ENCODE peak calls at places on chromosomes 6 and 20, in nine cellular contexts. J, G, T, K, X, N, Y, E and V are unnamed samples.

GRCh38 chr20:53975761-53976160 is 94.6 kb downstream of the BCAS1 start:
- DNase-seq in J (no peak), G (no peak), T (no peak), K (no peak), X (no peak), N (no peak), Y (no peak), E (no peak), V (no peak)

GRCh38 chr20:54019585-54019984 is 50.8 kb downstream of the BCAS1 start:
- DNase-seq in J (no peak), G (no peak), T (no peak), K (no peak), X (no peak), N (no peak), Y (no peak), E (no peak), V (no peak)

GRCh38 chr6:169881976-169882375 is 130.6 kb downstream of the ERMARD start:
- DNase-seq in J (no peak), G (no peak), T (no peak), K (no peak), X (no peak), N (no peak), Y (no peak), E (peak; percentile 36), V (no peak)

GRCh38 chr6:127590344-127590743 is 13.4 kb downstream of the C6orf58 start:
- DNase-seq in J (no peak), G (no peak), T (no peak), K (no peak), X (no peak), N (no peak), Y (no peak), E (no peak), V (no peak)

GRCh38 chr6:87391334-87391733 is 16.4 kb upstream of the CFAP206 start:
- DNase-seq in J (no peak), G (no peak), T (no peak), K (peak; percentile 39), X (peak; percentile 51), N (no peak), Y (no peak), E (no peak), V (no peak)

GRCh38 chr6:47309326-47310130 is at the start of gene TNFRSF21:
- DNase-seq in J (peak; percentile 85), G (no peak), T (peak; percentile 25), K (peak; percentile 95), X (peak; percentile 92), N (peak; percentile 32), Y (peak; percentile 74), E (peak; percentile 95), V (peak; percentile 78)

GRCh38 chr20:30168025-30168799 is 1089.3 kb upstream of the DEFB115 start:
- DNase-seq in J (no peak), G (no peak), T (no peak), K (no peak), X (peak; percentile 0), N (no peak), Y (peak; percentile 37), E (no peak), V (no peak)

GRCh38 chr6:152170702-152171667 is 363.5 kb downstream of the ESR1 start:
- DNase-seq in J (no peak), G (no peak), T (peak; percentile 45), K (no peak), X (no peak), N (no peak), Y (no peak), E (no peak), V (no peak)

GRCh38 chr6:52503344-52503747 is 73.5 kb downstream of the TRAM2 start:
- DNase-seq in J (no peak), G (no peak), T (no peak), K (peak; percentile 81), X (peak; percentile 77), N (no peak), Y (no peak), E (no peak), V (no peak)